ENCODE peak calls at places on chromosomes 2 and 18, in ten cellular contexts. L is lung, D is fibroblast of lung, X is uterus, F is cardiac fibroblast, K is ascending aorta, J is stomach, B is tibial artery, V is fibroblast of villous mesenchyme, R is PC-9. U is an unnamed sample.

GRCh38 chr2:230054079-230054478 is 14.6 kb downstream of the SLC16A14 start:
- DNase-seq in F (peak), D (peak), B (no peak), L (no peak), V (peak), X (no peak), K (no peak), R (peak), J (no peak), U (no peak)

GRCh38 chr2:44548221-44549098 is 186.7 kb downstream of the CAMKMT start:
- DNase-seq in F (peak), K (no peak), J (no peak), R (no peak), B (no peak), V (no peak), L (no peak), X (no peak), D (no peak), U (no peak)

GRCh38 chr2:225270861-225271260 is 128.6 kb upstream of the NYAP2 start:
- DNase-seq in K (no peak), X (no peak), D (peak), L (no peak), J (no peak), V (peak), R (peak), F (peak), B (no peak), U (no peak)

GRCh38 chr18:76709659-76710645 is 112.4 kb upstream of the ZNF236 start:
- DNase-seq in D (peak), J (peak), X (peak), B (peak), V (peak), L (peak), R (peak), K (peak), F (peak), U (peak)

GRCh38 chr2:27306657-27307544 is 1.3 kb downstream of the UCN start:
- DNase-seq in J (no peak), V (no peak), B (no peak), K (no peak), F (no peak), D (no peak), L (no peak), X (no peak), R (no peak), U (no peak)

GRCh38 chr2:170530284-170530745 is 184.8 kb upstream of the SP5 start:
- DNase-seq in L (peak), D (peak), K (peak), B (peak), R (peak), F (peak), X (peak), J (peak), V (peak), U (peak)

GRCh38 chr2:29336334-29336733 is 221.1 kb downstream of the CLIP4 start:
- DNase-seq in B (no peak), K (no peak), J (no peak), F (no peak), V (no peak), L (no peak), R (no peak), D (no peak), X (no peak), U (no peak)

GRCh38 chr18:36732264-36732663 is 96.5 kb downstream of the TPGS2 start:
- DNase-seq in R (no peak), F (no peak), J (no peak), K (no peak), X (no peak), D (no peak), L (no peak), V (no peak), B (no peak), U (no peak)

GRCh38 chr2:136206613-136207012 is 88.7 kb upstream of the CXCR4 start:
- DNase-seq in F (no peak), V (no peak), R (no peak), B (no peak), K (no peak), L (no peak), D (no peak), J (no peak), X (no peak), U (no peak)

GRCh38 chr2:177075254-177075653 is 137.3 kb upstream of the HNRNPA3 start:
- DNase-seq in R (no peak), F (no peak), V (no peak), K (no peak), B (no peak), X (no peak), L (no peak), J (no peak), D (peak), U (no peak)

GRCh38 chr2:214557884-214558283 is 147.0 kb downstream of the VWC2L start:
- DNase-seq in L (no peak), F (no peak), X (no peak), K (no peak), R (no peak), J (no peak), V (no peak), B (no peak), D (no peak), U (no peak)

GRCh38 chr2:65316072-65316471 is 88.4 kb downstream of the ACTR2 start:
- DNase-seq in K (peak), L (no peak), V (no peak), J (peak), F (peak), B (peak), R (no peak), D (peak), X (peak), U (no peak)

GRCh38 chr2:132503621-132504200 is 87.1 kb downstream of the GPR39 start:
- DNase-seq in L (no peak), V (peak), J (no peak), K (no peak), D (peak), R (peak), F (no peak), X (no peak), B (no peak), U (no peak)

GRCh38 chr18:25787281-25787680 is 303.1 kb downstream of the SS18 start:
- DNase-seq in J (no peak), L (no peak), K (no peak), X (no peak), R (no peak), B (no peak), F (no peak), D (no peak), V (no peak), U (no peak)

GRCh38 chr2:235541838-235542549 is 48.2 kb downstream of the AGAP1 start:
- DNase-seq in K (no peak), F (no peak), J (no peak), V (no peak), L (no peak), R (no peak), X (no peak), D (no peak), B (no peak), U (no peak)

GRCh38 chr2:26786207-26787023 is 559 bp downstream of the CENPA start:
- DNase-seq in V (peak), J (no peak), R (no peak), B (no peak), X (no peak), D (no peak), K (no peak), L (no peak), F (no peak), U (no peak)

GRCh38 chr2:105680357-105680756 is 64.4 kb upstream of the NCK2 start:
- DNase-seq in K (no peak), J (no peak), R (no peak), F (no peak), X (no peak), L (no peak), B (no peak), V (no peak), D (no peak), U (no peak)

GRCh38 chr2:226794751-226795171 is 4.9 kb downstream of the IRS1 start:
- DNase-seq in X (peak), D (peak), B (no peak), L (no peak), F (peak), K (no peak), R (peak), J (no peak), V (peak), U (no peak)

GRCh38 chr2:240041363-240041762 is 11.1 kb upstream of the OR6B2 start:
- DNase-seq in B (no peak), L (no peak), J (no peak), V (no peak), X (no peak), K (no peak), R (no peak), F (no peak), D (no peak), U (no peak)

GRCh38 chr2:98454500-98455235 is 10.0 kb downstream of the INPP4A start:
- DNase-seq in R (peak), J (no peak), K (no peak), L (peak), F (peak), X (no peak), B (no peak), D (peak), V (peak), U (no peak)

GRCh38 chr2:238290079-238290478 is 1.7 kb upstream of the PER2 start:
- DNase-seq in R (peak), V (no peak), X (peak), D (peak), J (peak), K (no peak), F (peak), L (peak), B (peak), U (peak)

GRCh38 chr2:176984987-176985386 is 227.6 kb upstream of the HNRNPA3 start:
- DNase-seq in X (no peak), L (no peak), V (no peak), B (no peak), F (no peak), D (no peak), K (no peak), J (no peak), R (no peak), U (no peak)

GRCh38 chr2:210399440-210400041 is 77.0 kb downstream of the LANCL1 start:
- DNase-seq in X (no peak), R (no peak), D (peak), F (peak), J (no peak), V (peak), B (no peak), L (no peak), K (no peak), U (no peak)

GRCh38 chr2:208638059-208638458 is 231.5 kb downstream of the PTH2R start:
- DNase-seq in B (no peak), K (no peak), L (no peak), R (no peak), X (no peak), F (no peak), D (no peak), V (no peak), J (no peak), U (no peak)

GRCh38 chr18:1784113-1784512 is 787.2 kb downstream of the METTL4 start:
- DNase-seq in B (no peak), V (no peak), J (no peak), F (no peak), X (no peak), R (no peak), D (no peak), K (no peak), L (no peak), U (no peak)

GRCh38 chr18:22813648-22814328 is 119.3 kb upstream of the RBBP8 start:
- DNase-seq in B (no peak), J (no peak), L (no peak), D (peak), X (no peak), F (peak), V (peak), K (no peak), R (no peak), U (no peak)

GRCh38 chr18:12423820-12424219 is 16.1 kb downstream of the PRELID3A start:
- DNase-seq in X (no peak), F (no peak), L (no peak), R (no peak), D (no peak), B (no peak), K (no peak), J (no peak), V (no peak), U (no peak)

GRCh38 chr2:159202568-159203071 is 83.9 kb downstream of the WDSUB1 start:
- DNase-seq in J (no peak), B (peak), D (peak), X (peak), L (peak), R (no peak), F (peak), K (peak), V (peak), U (no peak)

GRCh38 chr2:73610111-73610510 is 32.1 kb downstream of the NAT8 start:
- DNase-seq in V (no peak), B (no peak), R (no peak), D (peak), J (no peak), X (no peak), K (no peak), F (no peak), L (no peak), U (no peak)

GRCh38 chr2:120762341-120763061 is 26.8 kb downstream of the GLI2 start:
- DNase-seq in L (no peak), V (no peak), F (no peak), D (no peak), B (peak), X (peak), R (no peak), K (peak), J (no peak), U (no peak)

GRCh38 chr2:85893428-85894258 is 4.9 kb upstream of the ST3GAL5 start:
- DNase-seq in B (no peak), V (peak), D (peak), J (no peak), L (no peak), F (peak), X (no peak), R (no peak), K (no peak), U (no peak)

GRCh38 chr18:54696616-54697293 is 105.7 kb downstream of the DYNAP start:
- DNase-seq in X (no peak), B (no peak), L (no peak), F (no peak), V (no peak), J (no peak), D (peak), K (no peak), R (no peak), U (no peak)

GRCh38 chr18:48788378-48788777 is 162.4 kb downstream of the SMAD7 start:
- DNase-seq in K (peak), X (no peak), R (no peak), F (no peak), J (no peak), V (no peak), B (peak), D (no peak), L (no peak), U (no peak)

GRCh38 chr2:68487773-68488355 is 20.5 kb downstream of the APLF start:
- DNase-seq in V (peak), B (no peak), F (peak), K (no peak), J (no peak), D (peak), R (no peak), L (no peak), X (no peak), U (no peak)

GRCh38 chr2:159441182-159441581 is 154.7 kb upstream of the WDSUB1 start:
- DNase-seq in V (no peak), B (no peak), K (no peak), F (no peak), J (no peak), L (no peak), X (no peak), R (no peak), D (no peak), U (no peak)

GRCh38 chr18:63119647-63120046 is 199.9 kb downstream of the BCL2 start:
- DNase-seq in R (peak), L (no peak), F (peak), X (no peak), J (no peak), K (no peak), D (peak), V (peak), B (no peak), U (no peak)

GRCh38 chr2:121818546-121818945 is 63.1 kb downstream of the TSN start:
- DNase-seq in R (no peak), J (no peak), V (no peak), L (no peak), K (no peak), X (no peak), D (no peak), B (no peak), F (no peak), U (no peak)

GRCh38 chr2:27442282-27442980 is at the start of gene KRTCAP3:
- DNase-seq in X (no peak), F (no peak), K (no peak), D (no peak), V (no peak), B (peak), L (peak), J (peak), R (peak), U (peak)

GRCh38 chr2:102251042-102251848 is 60.1 kb upstream of the IL1RL1 start:
- DNase-seq in F (peak), J (peak), B (no peak), K (no peak), V (no peak), R (peak), L (peak), X (no peak), D (peak), U (no peak)
- TF ChIP-seq CTCF in F (peak), J (no peak), B (peak), K (peak), V (peak), R (peak), L (peak), X (peak), D (peak), U (peak)

DNA sequence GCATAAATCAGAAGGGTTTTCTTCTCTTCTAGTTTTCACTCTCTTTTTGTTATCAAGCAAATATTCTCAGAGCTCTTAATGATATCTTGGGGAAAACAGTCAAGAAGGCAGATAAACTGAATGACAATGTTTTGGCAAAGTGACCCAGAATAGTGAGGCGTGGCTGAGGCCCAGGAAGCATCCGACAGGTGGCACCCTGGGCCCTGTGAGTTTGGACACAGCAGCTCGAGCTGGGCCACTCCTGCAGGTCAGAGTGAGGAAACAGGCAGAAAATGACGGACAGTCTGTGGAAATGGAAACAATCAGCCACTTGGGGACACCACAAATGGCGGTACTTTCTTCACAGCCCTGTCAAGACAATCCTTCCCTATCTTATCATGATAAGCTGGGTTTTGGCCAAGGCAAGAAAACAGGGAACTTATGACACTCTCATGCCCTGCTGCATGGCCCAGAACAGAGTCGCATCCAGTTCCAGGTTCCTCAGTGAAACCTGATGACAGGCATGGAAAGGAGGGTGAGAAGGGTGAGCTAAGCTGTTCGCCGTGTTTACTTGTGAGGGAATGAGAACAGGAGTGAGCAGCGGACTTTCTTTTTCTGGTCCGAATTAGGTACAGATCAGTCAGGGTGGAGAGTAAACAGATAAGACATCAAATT is 32.1 kb downstream of the MRPL44 start:
- DNase-seq in J (peak), D (no peak), L (no peak), B (no peak), X (no peak), R (no peak), K (no peak), F (no peak), V (no peak), U (no peak)
- TF ChIP-seq CTCF in J (no peak), D (no peak), L (no peak), B (no peak), X (no peak), R (peak), K (no peak), F (no peak), V (no peak), U (peak)

GRCh38 chr2:166899676-166900075 is 11.4 kb downstream of the XIRP2 start:
- DNase-seq in F (no peak), B (no peak), X (no peak), D (no peak), R (no peak), L (no peak), V (no peak), J (no peak), K (no peak), U (no peak)

GRCh38 chr2:166891727-166892126 is 3.4 kb downstream of the XIRP2 start:
- DNase-seq in D (peak), B (no peak), X (no peak), L (no peak), J (no peak), K (no peak), V (no peak), R (no peak), F (no peak), U (no peak)

GRCh38 chr2:166897666-166898065 is 9.4 kb downstream of the XIRP2 start:
- DNase-seq in F (no peak), J (no peak), R (no peak), K (no peak), D (no peak), X (no peak), V (no peak), L (no peak), B (no peak), U (no peak)

GRCh38 chr2:166892397-166892796 is 4.1 kb downstream of the XIRP2 start:
- DNase-seq in D (no peak), B (no peak), R (no peak), X (no peak), K (no peak), V (no peak), F (no peak), J (no peak), L (no peak), U (no peak)

DNA sequence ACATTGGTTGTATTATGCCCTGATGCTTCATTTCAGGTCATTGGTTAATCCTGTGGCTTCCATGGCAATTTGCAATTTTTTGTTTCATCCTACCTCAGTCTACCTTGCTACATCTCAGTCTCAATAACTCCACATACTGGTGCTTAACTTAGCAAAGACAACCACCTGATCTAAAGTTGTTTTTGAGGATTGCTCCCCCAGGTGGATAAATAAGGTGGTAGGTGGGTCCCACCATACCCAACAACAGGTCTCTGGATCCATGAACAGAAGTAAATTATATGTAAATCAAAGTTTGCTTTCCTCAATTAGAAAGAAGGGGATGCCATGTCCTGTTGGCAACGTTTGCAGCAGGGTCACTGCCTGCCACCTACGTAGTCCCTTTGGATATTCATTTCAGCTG is 7.0 kb downstream of the XIRP2 start:
- DNase-seq in K (no peak), F (no peak), X (no peak), J (no peak), L (no peak), V (no peak), R (no peak), B (no peak), D (no peak), U (no peak)
- TF ChIP-seq CTCF in K (no peak), F (no peak), X (no peak), J (no peak), L (no peak), V (no peak), R (no peak), B (no peak), D (no peak), U (no peak)

GRCh38 chr2:61853086-61853847 is 593 bp downstream of the FAM161A start:
- DNase-seq in F (no peak), J (peak), V (peak), B (no peak), K (no peak), L (no peak), R (peak), D (peak), X (no peak), U (no peak)

GRCh38 chr2:61853848-61854434 is at the start of gene FAM161A:
- DNase-seq in F (peak), J (peak), B (peak), R (peak), L (peak), V (peak), K (peak), X (peak), D (peak), U (peak)

GRCh38 chr2:61855178-61855523 is 1.3 kb upstream of the FAM161A start:
- DNase-seq in L (no peak), F (no peak), K (no peak), B (no peak), J (peak), V (peak), R (peak), X (no peak), D (peak), U (peak)

DNA sequence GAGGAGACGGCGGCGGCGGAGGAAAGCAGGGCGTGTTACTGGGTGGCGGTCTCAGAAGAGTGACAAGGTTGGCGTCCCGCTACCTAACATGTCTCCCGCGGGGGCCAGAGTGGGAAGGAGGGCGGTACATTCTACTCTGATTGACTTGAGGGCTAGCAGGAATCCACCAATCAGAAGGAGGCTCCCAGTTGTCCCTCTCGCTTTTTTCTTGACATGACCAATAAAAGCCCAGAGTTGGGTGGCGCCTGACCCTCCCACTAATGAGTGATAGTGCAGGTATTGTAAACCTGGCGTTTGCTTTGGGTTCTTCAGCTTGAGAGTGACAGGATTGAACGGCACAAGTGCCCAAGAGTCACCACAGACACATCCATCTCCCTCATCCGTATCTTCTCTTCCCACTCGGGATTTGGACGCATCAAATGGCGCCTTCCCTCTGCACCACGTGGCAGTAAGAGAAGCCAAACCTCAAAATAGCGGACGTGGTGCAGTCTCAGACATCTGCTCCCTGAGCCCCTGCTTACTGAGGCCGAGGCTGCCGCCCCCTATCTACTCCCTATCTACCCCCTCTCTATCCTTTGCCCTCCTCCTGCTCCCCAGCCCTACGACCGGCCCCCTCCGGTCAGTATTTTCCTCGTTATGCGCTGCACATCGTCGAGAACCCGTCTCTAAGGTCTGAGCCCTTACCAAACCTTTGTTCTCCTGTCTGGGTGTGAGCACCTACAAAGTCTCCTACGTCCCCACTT is 746 bp upstream of the FAM161A start:
- DNase-seq in J (peak), L (peak), R (peak), F (peak), D (peak), B (peak), V (peak), X (peak), K (peak), U (peak)
- TF ChIP-seq CTCF in J (no peak), L (no peak), R (no peak), F (no peak), D (no peak), B (no peak), V (no peak), X (no peak), K (no peak), U (no peak)